ENCODE peak calls at places on chromosomes 16 and 17, in nine cellular contexts. One of them, this sample, is unnamed.

GRCh38 chr17:79850571-79851460 is 11.6 kb upstream of the CBX4 start:
- DNase-seq in Calu3: peak
- DNase-seq in spleen: no peak
- DNase-seq in fibroblast of the aortic adventitia: peak
- DNase-seq in stimulated activated naive CD8-positive, alpha-beta T cell treated with anti-CD3 and anti-CD28 coated beads, Interleukin-15, amount 100 ng/mL, for 72 hours: peak
- DNase-seq in stimulated activated CD8-positive, alpha-beta memory T cell treated with anti-CD3 and anti-CD28 coated beads, Interleukin-7, amount 100 ng/mL, for 1 hour: no peak
- DNase-seq in amniotic stem cell: peak
- DNase-seq in SIG-M5: no peak
- DNase-seq in NCI-H187: no peak
- DNase-seq in this sample: no peak

GRCh38 chr16:18050234-18050633 is 286.3 kb downstream of the NPIPA8 start:
- DNase-seq in fibroblast of the aortic adventitia: no peak
- DNase-seq in stimulated activated CD8-positive, alpha-beta memory T cell treated with anti-CD3 and anti-CD28 coated beads, Interleukin-7, amount 100 ng/mL, for 1 hour: no peak
- DNase-seq in SIG-M5: no peak
- DNase-seq in stimulated activated naive CD8-positive, alpha-beta T cell treated with anti-CD3 and anti-CD28 coated beads, Interleukin-15, amount 100 ng/mL, for 72 hours: no peak
- DNase-seq in NCI-H187: no peak
- DNase-seq in Calu3: no peak
- DNase-seq in amniotic stem cell: no peak
- DNase-seq in spleen: no peak
- DNase-seq in this sample: no peak

GRCh38 chr16:53457670-53458069 is 23.4 kb downstream of the RBL2 start:
- DNase-seq in fibroblast of the aortic adventitia: no peak
- DNase-seq in amniotic stem cell: no peak
- DNase-seq in SIG-M5: no peak
- DNase-seq in stimulated activated naive CD8-positive, alpha-beta T cell treated with anti-CD3 and anti-CD28 coated beads, Interleukin-15, amount 100 ng/mL, for 72 hours: peak
- DNase-seq in NCI-H187: no peak
- DNase-seq in stimulated activated CD8-positive, alpha-beta memory T cell treated with anti-CD3 and anti-CD28 coated beads, Interleukin-7, amount 100 ng/mL, for 1 hour: peak
- DNase-seq in Calu3: no peak
- DNase-seq in spleen: no peak
- DNase-seq in this sample: no peak

GRCh38 chr17:37694734-37695133 is 50.1 kb downstream of the HNF1B start:
- DNase-seq in fibroblast of the aortic adventitia: peak
- DNase-seq in SIG-M5: no peak
- DNase-seq in amniotic stem cell: no peak
- DNase-seq in stimulated activated naive CD8-positive, alpha-beta T cell treated with anti-CD3 and anti-CD28 coated beads, Interleukin-15, amount 100 ng/mL, for 72 hours: no peak
- DNase-seq in Calu3: no peak
- DNase-seq in NCI-H187: no peak
- DNase-seq in spleen: no peak
- DNase-seq in stimulated activated CD8-positive, alpha-beta memory T cell treated with anti-CD3 and anti-CD28 coated beads, Interleukin-7, amount 100 ng/mL, for 1 hour: no peak
- DNase-seq in this sample: no peak

GRCh38 chr17:335691-336090 is 16.9 kb downstream of the RPH3AL start:
- DNase-seq in stimulated activated CD8-positive, alpha-beta memory T cell treated with anti-CD3 and anti-CD28 coated beads, Interleukin-7, amount 100 ng/mL, for 1 hour: no peak
- DNase-seq in stimulated activated naive CD8-positive, alpha-beta T cell treated with anti-CD3 and anti-CD28 coated beads, Interleukin-15, amount 100 ng/mL, for 72 hours: no peak
- DNase-seq in Calu3: no peak
- DNase-seq in NCI-H187: no peak
- DNase-seq in amniotic stem cell: no peak
- DNase-seq in SIG-M5: no peak
- DNase-seq in fibroblast of the aortic adventitia: no peak
- DNase-seq in spleen: peak
- DNase-seq in this sample: no peak

GRCh38 chr16:58418601-58419000 is 26.3 kb downstream of the GINS3 start:
- DNase-seq in stimulated activated CD8-positive, alpha-beta memory T cell treated with anti-CD3 and anti-CD28 coated beads, Interleukin-7, amount 100 ng/mL, for 1 hour: no peak
- DNase-seq in spleen: no peak
- DNase-seq in amniotic stem cell: peak
- DNase-seq in Calu3: no peak
- DNase-seq in SIG-M5: no peak
- DNase-seq in fibroblast of the aortic adventitia: peak
- DNase-seq in stimulated activated naive CD8-positive, alpha-beta T cell treated with anti-CD3 and anti-CD28 coated beads, Interleukin-15, amount 100 ng/mL, for 72 hours: no peak
- DNase-seq in NCI-H187: no peak
- DNase-seq in this sample: no peak

GRCh38 chr17:50947844-50948514 is 81.8 kb upstream of the TOB1 start:
- DNase-seq in NCI-H187: no peak
- DNase-seq in Calu3: peak
- DNase-seq in SIG-M5: no peak
- DNase-seq in spleen: peak
- DNase-seq in amniotic stem cell: no peak
- DNase-seq in stimulated activated naive CD8-positive, alpha-beta T cell treated with anti-CD3 and anti-CD28 coated beads, Interleukin-15, amount 100 ng/mL, for 72 hours: peak
- DNase-seq in stimulated activated CD8-positive, alpha-beta memory T cell treated with anti-CD3 and anti-CD28 coated beads, Interleukin-7, amount 100 ng/mL, for 1 hour: no peak
- DNase-seq in fibroblast of the aortic adventitia: no peak
- DNase-seq in this sample: no peak

GRCh38 chr17:68740555-68741447 is 139.6 kb upstream of the FAM20A start:
- DNase-seq in fibroblast of the aortic adventitia: no peak
- DNase-seq in spleen: no peak
- DNase-seq in Calu3: peak
- DNase-seq in amniotic stem cell: no peak
- DNase-seq in stimulated activated CD8-positive, alpha-beta memory T cell treated with anti-CD3 and anti-CD28 coated beads, Interleukin-7, amount 100 ng/mL, for 1 hour: no peak
- DNase-seq in SIG-M5: no peak
- DNase-seq in NCI-H187: no peak
- DNase-seq in stimulated activated naive CD8-positive, alpha-beta T cell treated with anti-CD3 and anti-CD28 coated beads, Interleukin-15, amount 100 ng/mL, for 72 hours: no peak
- DNase-seq in this sample: no peak

GRCh38 chr16:83206426-83206825 is 579.7 kb downstream of the CDH13 start:
- DNase-seq in stimulated activated naive CD8-positive, alpha-beta T cell treated with anti-CD3 and anti-CD28 coated beads, Interleukin-15, amount 100 ng/mL, for 72 hours: no peak
- DNase-seq in NCI-H187: no peak
- DNase-seq in fibroblast of the aortic adventitia: no peak
- DNase-seq in amniotic stem cell: no peak
- DNase-seq in spleen: no peak
- DNase-seq in stimulated activated CD8-positive, alpha-beta memory T cell treated with anti-CD3 and anti-CD28 coated beads, Interleukin-7, amount 100 ng/mL, for 1 hour: no peak
- DNase-seq in Calu3: no peak
- DNase-seq in SIG-M5: no peak
- DNase-seq in this sample: no peak

GRCh38 chr17:6330936-6331335 is 104.0 kb downstream of the AIPL1 start:
- DNase-seq in NCI-H187: no peak
- DNase-seq in stimulated activated CD8-positive, alpha-beta memory T cell treated with anti-CD3 and anti-CD28 coated beads, Interleukin-7, amount 100 ng/mL, for 1 hour: no peak
- DNase-seq in SIG-M5: no peak
- DNase-seq in spleen: no peak
- DNase-seq in amniotic stem cell: no peak
- DNase-seq in Calu3: no peak
- DNase-seq in stimulated activated naive CD8-positive, alpha-beta T cell treated with anti-CD3 and anti-CD28 coated beads, Interleukin-15, amount 100 ng/mL, for 72 hours: no peak
- DNase-seq in fibroblast of the aortic adventitia: no peak
- DNase-seq in this sample: no peak

GRCh38 chr16:11175850-11176341 is 80.1 kb downstream of the SOCS1 start:
- DNase-seq in NCI-H187: no peak
- DNase-seq in stimulated activated naive CD8-positive, alpha-beta T cell treated with anti-CD3 and anti-CD28 coated beads, Interleukin-15, amount 100 ng/mL, for 72 hours: no peak
- DNase-seq in SIG-M5: no peak
- DNase-seq in fibroblast of the aortic adventitia: no peak
- DNase-seq in spleen: no peak
- DNase-seq in Calu3: no peak
- DNase-seq in amniotic stem cell: no peak
- DNase-seq in stimulated activated CD8-positive, alpha-beta memory T cell treated with anti-CD3 and anti-CD28 coated beads, Interleukin-7, amount 100 ng/mL, for 1 hour: no peak
- DNase-seq in this sample: no peak